ENCODE peak calls at places on chromosomes 6 and 20, in seven cellular contexts. K is osteocyte; P is OCI-M1; E is neural progenitor cell; N is activated naive CD8-positive, alpha-beta T cell treated with anti-CD3 and anti-CD28 coated beads, Interleukin-2, amount 50 U/mL, for 24 hours; M is fibroblast of mammary gland; I is cardiac septum. T is an unnamed sample.

GRCh38 chr6:116386581-116387299 is 16.0 kb downstream of the DSE start:
- DNase-seq in I (no peak), E (no peak), P (no peak), K (no peak), M (peak; percentile 77), N (no peak), T (no peak)

GRCh38 chr6:81864124-81864523 is 111.6 kb upstream of the TENT5A start:
- DNase-seq in E (no peak), N (no peak), K (no peak), M (no peak), I (no peak), P (no peak), T (no peak)

GRCh38 chr6:134456284-134456683 is 138.4 kb upstream of the SGK1 start:
- DNase-seq in P (no peak), K (no peak), N (no peak), E (no peak), M (no peak), I (no peak), T (no peak)

GRCh38 chr6:5025911-5026819 is 22.3 kb upstream of the RPP40 start:
- DNase-seq in P (peak; percentile 75), M (peak; percentile 33), N (no peak), K (no peak), E (peak; percentile 81), I (peak; percentile 83), T (peak; percentile 91)

GRCh38 chr20:62246872-62247652 is 8.7 kb downstream of the OSBPL2 start:
- DNase-seq in P (no peak), E (no peak), M (no peak), K (no peak), N (no peak), I (no peak), T (no peak)

GRCh38 chr6:235763-236360 is 56.4 kb upstream of the DUSP22 start:
- DNase-seq in I (no peak), K (no peak), N (peak; percentile 67), P (peak; percentile 92), M (peak; percentile 50), E (peak; percentile 34), T (no peak)

GRCh38 chr6:1525364-1526038 is 84.2 kb upstream of the FOXC1 start:
- DNase-seq in I (no peak), K (no peak), N (no peak), P (no peak), E (no peak), M (no peak), T (no peak)

GRCh38 chr6:122286512-122286911 is 112.9 kb upstream of the HSF2 start:
- DNase-seq in K (no peak), I (no peak), M (peak; percentile 30), P (no peak), E (no peak), N (no peak), T (no peak)

GRCh38 chr6:47680056-47680455 is 18.3 kb upstream of the ADGRF4 start:
- DNase-seq in M (no peak), I (no peak), P (no peak), K (no peak), E (no peak), N (no peak), T (no peak)

GRCh38 chr20:25196701-25197120 is 1.2 kb downstream of the ENTPD6 start:
- DNase-seq in E (peak; percentile 62), K (no peak), I (no peak), N (no peak), P (no peak), M (no peak), T (no peak)

GRCh38 chr20:266604-267562 is 9.4 kb downstream of the DEFB132 start:
- DNase-seq in K (peak; percentile 91), E (peak; percentile 96), I (peak; percentile 87), M (peak; percentile 75), P (peak; percentile 96), N (peak; percentile 94), T (peak; percentile 97)

GRCh38 chr6:136923116-136923953 is 1.2 kb downstream of the SLC35D3 start:
- DNase-seq in K (peak; percentile 83), N (peak; percentile 29), E (peak; percentile 10), P (no peak), M (no peak), I (no peak), T (no peak)

GRCh38 chr6:15358579-15359327 is 112.9 kb downstream of the JARID2 start:
- DNase-seq in I (no peak), N (no peak), P (peak; percentile 78), M (no peak), K (no peak), E (no peak), T (no peak)

GRCh38 chr20:1375515-1375914 is 17.3 kb downstream of the FKBP1A start:
- DNase-seq in I (no peak), E (no peak), K (peak; percentile 27), N (no peak), P (peak; percentile 16), M (peak; percentile 88), T (no peak)